ENCODE peak calls at places on chromosomes 6 and 20, in eight cellular contexts. One of them, this sample, is unnamed.

GRCh38 chr20:17612287-17612974 is 42.6 kb downstream of the DSTN start:
- DNase-seq in CD4-positive, alpha-beta memory T cell: peak; percentile 37
- DNase-seq in MM.1S: no peak
- DNase-seq in tibial artery: peak; percentile 47
- DNase-seq in GM23248: peak; percentile 80
- DNase-seq in ascending aorta: no peak
- DNase-seq in transverse colon: peak; percentile 43
- DNase-seq in uterus: no peak
- DNase-seq in this sample: peak; percentile 41

GRCh38 chr6:68343901-68344300 is 291.2 kb upstream of the ADGRB3 start:
- DNase-seq in CD4-positive, alpha-beta memory T cell: no peak
- DNase-seq in MM.1S: peak; percentile 58
- DNase-seq in tibial artery: no peak
- DNase-seq in GM23248: peak; percentile 1
- DNase-seq in ascending aorta: no peak
- DNase-seq in transverse colon: no peak
- DNase-seq in uterus: no peak
- DNase-seq in this sample: peak; percentile 61

GRCh38 chr6:7106752-7107577 is 796 bp upstream of the RREB1 start:
- DNase-seq in CD4-positive, alpha-beta memory T cell: peak; percentile 67
- DNase-seq in MM.1S: no peak
- DNase-seq in tibial artery: peak; percentile 39
- DNase-seq in GM23248: peak; percentile 62
- DNase-seq in ascending aorta: no peak
- DNase-seq in transverse colon: peak; percentile 58
- DNase-seq in uterus: peak; percentile 60
- DNase-seq in this sample: peak; percentile 62

GRCh38 chr20:47784599-47785320 is 521 bp downstream of the SULF2 start:
- DNase-seq in CD4-positive, alpha-beta memory T cell: no peak
- DNase-seq in MM.1S: peak; percentile 34
- DNase-seq in tibial artery: no peak
- DNase-seq in GM23248: peak; percentile 54
- DNase-seq in ascending aorta: no peak
- DNase-seq in transverse colon: peak; percentile 27
- DNase-seq in uterus: peak; percentile 45
- DNase-seq in this sample: peak; percentile 74

GRCh38 chr6:30397697-30398096 is 52.7 kb downstream of the RPP21 start:
- DNase-seq in CD4-positive, alpha-beta memory T cell: no peak
- DNase-seq in MM.1S: no peak
- DNase-seq in tibial artery: no peak
- DNase-seq in GM23248: no peak
- DNase-seq in ascending aorta: no peak
- DNase-seq in transverse colon: no peak
- DNase-seq in uterus: no peak
- DNase-seq in this sample: no peak

GRCh38 chr6:44561062-44561591 is 173.6 kb downstream of the CDC5L start:
- DNase-seq in CD4-positive, alpha-beta memory T cell: no peak
- DNase-seq in MM.1S: no peak
- DNase-seq in tibial artery: no peak
- DNase-seq in GM23248: no peak
- DNase-seq in ascending aorta: no peak
- DNase-seq in transverse colon: no peak
- DNase-seq in uterus: no peak
- DNase-seq in this sample: no peak

GRCh38 chr6:11354019-11354418 is 121.6 kb upstream of the NEDD9 start:
- DNase-seq in CD4-positive, alpha-beta memory T cell: peak; percentile 18
- DNase-seq in MM.1S: no peak
- DNase-seq in tibial artery: peak; percentile 70
- DNase-seq in GM23248: peak; percentile 47
- DNase-seq in ascending aorta: peak; percentile 79
- DNase-seq in transverse colon: no peak
- DNase-seq in uterus: peak; percentile 61
- DNase-seq in this sample: no peak

GRCh38 chr20:36845288-36845969 is 30.5 kb upstream of the TLDC2 start:
- DNase-seq in CD4-positive, alpha-beta memory T cell: no peak
- DNase-seq in MM.1S: no peak
- DNase-seq in tibial artery: no peak
- DNase-seq in GM23248: no peak
- DNase-seq in ascending aorta: no peak
- DNase-seq in transverse colon: no peak
- DNase-seq in uterus: no peak
- DNase-seq in this sample: no peak

GRCh38 chr6:106060167-106060566 is 26.0 kb upstream of the PRDM1 start:
- DNase-seq in CD4-positive, alpha-beta memory T cell: no peak
- DNase-seq in MM.1S: no peak
- DNase-seq in tibial artery: no peak
- DNase-seq in GM23248: no peak
- DNase-seq in ascending aorta: no peak
- DNase-seq in transverse colon: no peak
- DNase-seq in uterus: no peak
- DNase-seq in this sample: no peak

GRCh38 chr6:26538936-26539615 is 910 bp downstream of the HMGN4 start:
- DNase-seq in CD4-positive, alpha-beta memory T cell: no peak
- DNase-seq in MM.1S: no peak
- DNase-seq in tibial artery: no peak
- DNase-seq in GM23248: peak; percentile 48
- DNase-seq in ascending aorta: no peak
- DNase-seq in transverse colon: no peak
- DNase-seq in uterus: no peak
- DNase-seq in this sample: no peak

GRCh38 chr20:22509090-22509938 is 75.1 kb downstream of the FOXA2 start:
- DNase-seq in CD4-positive, alpha-beta memory T cell: no peak
- DNase-seq in MM.1S: no peak
- DNase-seq in tibial artery: no peak
- DNase-seq in GM23248: no peak
- DNase-seq in ascending aorta: no peak
- DNase-seq in transverse colon: no peak
- DNase-seq in uterus: no peak
- DNase-seq in this sample: no peak

GRCh38 chr6:112773217-112773616 is 426.1 kb downstream of the RFPL4B start:
- DNase-seq in CD4-positive, alpha-beta memory T cell: no peak
- DNase-seq in MM.1S: no peak
- DNase-seq in tibial artery: no peak
- DNase-seq in GM23248: peak; percentile 53
- DNase-seq in ascending aorta: no peak
- DNase-seq in transverse colon: no peak
- DNase-seq in uterus: no peak
- DNase-seq in this sample: no peak

GRCh38 chr6:9178066-9178465 is 742.7 kb upstream of the SLC35B3 start:
- DNase-seq in CD4-positive, alpha-beta memory T cell: no peak
- DNase-seq in MM.1S: no peak
- DNase-seq in tibial artery: no peak
- DNase-seq in GM23248: no peak
- DNase-seq in ascending aorta: no peak
- DNase-seq in transverse colon: no peak
- DNase-seq in uterus: no peak
- DNase-seq in this sample: no peak

GRCh38 chr6:138038148-138038870 is 68.9 kb downstream of the PERP start:
- DNase-seq in CD4-positive, alpha-beta memory T cell: no peak
- DNase-seq in MM.1S: no peak
- DNase-seq in tibial artery: no peak
- DNase-seq in GM23248: no peak
- DNase-seq in ascending aorta: no peak
- DNase-seq in transverse colon: no peak
- DNase-seq in uterus: no peak
- DNase-seq in this sample: no peak

GRCh38 chr20:39225978-39226377 is 263.8 kb downstream of the DHX35 start:
- DNase-seq in CD4-positive, alpha-beta memory T cell: no peak
- DNase-seq in MM.1S: no peak
- DNase-seq in tibial artery: no peak
- DNase-seq in GM23248: no peak
- DNase-seq in ascending aorta: no peak
- DNase-seq in transverse colon: no peak
- DNase-seq in uterus: no peak
- DNase-seq in this sample: no peak

GRCh38 chr6:18142591-18142861 is 12.4 kb downstream of the TPMT start:
- DNase-seq in CD4-positive, alpha-beta memory T cell: no peak
- DNase-seq in MM.1S: no peak
- DNase-seq in tibial artery: no peak
- DNase-seq in GM23248: no peak
- DNase-seq in ascending aorta: no peak
- DNase-seq in transverse colon: no peak
- DNase-seq in uterus: no peak
- DNase-seq in this sample: no peak

GRCh38 chr6:40409716-40410397 is 177.3 kb downstream of the LRFN2 start:
- DNase-seq in CD4-positive, alpha-beta memory T cell: no peak
- DNase-seq in MM.1S: no peak
- DNase-seq in tibial artery: no peak
- DNase-seq in GM23248: no peak
- DNase-seq in ascending aorta: no peak
- DNase-seq in transverse colon: no peak
- DNase-seq in uterus: no peak
- DNase-seq in this sample: no peak

GRCh38 chr6:158073776-158074175 is 92.1 kb downstream of the SYNJ2 start:
- DNase-seq in CD4-positive, alpha-beta memory T cell: no peak
- DNase-seq in MM.1S: no peak
- DNase-seq in tibial artery: no peak
- DNase-seq in GM23248: no peak
- DNase-seq in ascending aorta: no peak
- DNase-seq in transverse colon: no peak
- DNase-seq in uterus: peak; percentile 46
- DNase-seq in this sample: no peak

GRCh38 chr20:39108746-39109145 is 146.6 kb downstream of the DHX35 start:
- DNase-seq in CD4-positive, alpha-beta memory T cell: no peak
- DNase-seq in MM.1S: no peak
- DNase-seq in tibial artery: no peak
- DNase-seq in GM23248: peak; percentile 76
- DNase-seq in ascending aorta: no peak
- DNase-seq in transverse colon: no peak
- DNase-seq in uterus: no peak
- DNase-seq in this sample: no peak

GRCh38 chr6:151663559-151663958 is 143.9 kb upstream of the ESR1 start:
- DNase-seq in CD4-positive, alpha-beta memory T cell: no peak
- DNase-seq in MM.1S: no peak
- DNase-seq in tibial artery: no peak
- DNase-seq in GM23248: no peak
- DNase-seq in ascending aorta: no peak
- DNase-seq in transverse colon: no peak
- DNase-seq in uterus: no peak
- DNase-seq in this sample: no peak
- H3K27me3 ChIP-seq in CD4-positive, alpha-beta memory T cell: no peaks in the 10 kb centered on the region
- H3K27me3 ChIP-seq in MM.1S: no peaks in the 10 kb centered on the region
- H3K27me3 ChIP-seq in tibial artery: no peaks in the 10 kb centered on the region
- H3K27me3 ChIP-seq in GM23248: peaks cover 4% of the 10 kb centered on the region
- H3K27me3 ChIP-seq in ascending aorta: no peaks in the 10 kb centered on the region
- H3K27me3 ChIP-seq in transverse colon: no peaks in the 10 kb centered on the region
- H3K27me3 ChIP-seq in uterus: no peaks in the 10 kb centered on the region
- H3K27me3 ChIP-seq in this sample: no peaks in the 10 kb centered on the region

DNA sequence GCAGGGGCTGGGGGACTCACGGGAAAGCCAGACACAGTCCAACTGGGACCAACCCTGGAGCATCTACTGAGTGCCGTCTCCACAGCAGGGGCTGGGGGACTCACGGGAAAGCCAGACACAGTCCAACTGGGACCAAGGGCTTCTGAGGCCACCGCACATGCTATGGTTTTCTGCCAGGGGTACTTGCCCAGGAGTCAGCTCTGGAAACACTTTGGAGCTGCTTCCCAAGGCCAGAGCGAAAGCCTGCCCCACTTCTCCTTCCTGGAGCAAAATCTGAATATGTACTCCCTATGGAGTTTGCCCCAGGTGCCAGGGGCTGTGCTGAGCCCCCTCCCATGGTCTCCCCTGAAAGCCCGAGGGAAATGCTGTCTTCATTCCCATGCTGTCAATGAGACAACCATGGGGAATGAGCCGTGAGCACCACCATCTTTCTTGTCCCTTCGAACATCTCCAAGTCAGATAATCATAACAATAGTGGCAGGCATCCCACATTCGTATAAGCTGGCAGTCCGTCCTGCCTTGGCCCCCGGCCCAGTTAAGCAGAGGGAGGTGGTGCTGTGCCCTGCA is 18.5 kb downstream of the PCK1 start:
- DNase-seq in CD4-positive, alpha-beta memory T cell: no peak
- DNase-seq in MM.1S: no peak
- DNase-seq in tibial artery: no peak
- DNase-seq in GM23248: no peak
- DNase-seq in ascending aorta: no peak
- DNase-seq in transverse colon: no peak
- DNase-seq in uterus: no peak
- DNase-seq in this sample: no peak
- H3K27me3 ChIP-seq in CD4-positive, alpha-beta memory T cell: peaks cover 10% of the 10 kb centered on the region
- H3K27me3 ChIP-seq in MM.1S: peaks cover 100% of the 10 kb centered on the region
- H3K27me3 ChIP-seq in tibial artery: peaks cover 31% of the 10 kb centered on the region
- H3K27me3 ChIP-seq in GM23248: peaks cover 87% of the 10 kb centered on the region
- H3K27me3 ChIP-seq in ascending aorta: no peaks in the 10 kb centered on the region
- H3K27me3 ChIP-seq in transverse colon: no peaks in the 10 kb centered on the region
- H3K27me3 ChIP-seq in uterus: no peaks in the 10 kb centered on the region
- H3K27me3 ChIP-seq in this sample: no peaks in the 10 kb centered on the region

GRCh38 chr6:14540859-14541540 is 423.4 kb downstream of the CD83 start:
- DNase-seq in CD4-positive, alpha-beta memory T cell: no peak
- DNase-seq in MM.1S: no peak
- DNase-seq in tibial artery: no peak
- DNase-seq in GM23248: peak; percentile 36
- DNase-seq in ascending aorta: no peak
- DNase-seq in transverse colon: no peak
- DNase-seq in uterus: no peak
- DNase-seq in this sample: no peak

GRCh38 chr6:14543971-14544620 is 426.5 kb downstream of the CD83 start:
- DNase-seq in CD4-positive, alpha-beta memory T cell: no peak
- DNase-seq in MM.1S: no peak
- DNase-seq in tibial artery: no peak
- DNase-seq in GM23248: no peak
- DNase-seq in ascending aorta: no peak
- DNase-seq in transverse colon: no peak
- DNase-seq in uterus: no peak
- DNase-seq in this sample: no peak

GRCh38 chr6:14537061-14537460 is 419.5 kb downstream of the CD83 start:
- DNase-seq in CD4-positive, alpha-beta memory T cell: no peak
- DNase-seq in MM.1S: no peak
- DNase-seq in tibial artery: peak; percentile 31
- DNase-seq in GM23248: no peak
- DNase-seq in ascending aorta: no peak
- DNase-seq in transverse colon: no peak
- DNase-seq in uterus: no peak
- DNase-seq in this sample: no peak

GRCh38 chr6:14542670-14543366 is 425.2 kb downstream of the CD83 start:
- DNase-seq in CD4-positive, alpha-beta memory T cell: no peak
- DNase-seq in MM.1S: no peak
- DNase-seq in tibial artery: no peak
- DNase-seq in GM23248: peak; percentile 92
- DNase-seq in ascending aorta: no peak
- DNase-seq in transverse colon: no peak
- DNase-seq in uterus: no peak
- DNase-seq in this sample: no peak

GRCh38 chr6:14540276-14540675 is 422.7 kb downstream of the CD83 start:
- DNase-seq in CD4-positive, alpha-beta memory T cell: no peak
- DNase-seq in MM.1S: no peak
- DNase-seq in tibial artery: no peak
- DNase-seq in GM23248: no peak
- DNase-seq in ascending aorta: no peak
- DNase-seq in transverse colon: no peak
- DNase-seq in uterus: no peak
- DNase-seq in this sample: no peak
- H3K27me3 ChIP-seq in CD4-positive, alpha-beta memory T cell: no peaks in the 10 kb centered on the region
- H3K27me3 ChIP-seq in MM.1S: no peaks in the 10 kb centered on the region
- H3K27me3 ChIP-seq in tibial artery: no peaks in the 10 kb centered on the region
- H3K27me3 ChIP-seq in GM23248: no peaks in the 10 kb centered on the region
- H3K27me3 ChIP-seq in ascending aorta: no peaks in the 10 kb centered on the region
- H3K27me3 ChIP-seq in transverse colon: no peaks in the 10 kb centered on the region
- H3K27me3 ChIP-seq in uterus: no peaks in the 10 kb centered on the region
- H3K27me3 ChIP-seq in this sample: no peaks in the 10 kb centered on the region

DNA sequence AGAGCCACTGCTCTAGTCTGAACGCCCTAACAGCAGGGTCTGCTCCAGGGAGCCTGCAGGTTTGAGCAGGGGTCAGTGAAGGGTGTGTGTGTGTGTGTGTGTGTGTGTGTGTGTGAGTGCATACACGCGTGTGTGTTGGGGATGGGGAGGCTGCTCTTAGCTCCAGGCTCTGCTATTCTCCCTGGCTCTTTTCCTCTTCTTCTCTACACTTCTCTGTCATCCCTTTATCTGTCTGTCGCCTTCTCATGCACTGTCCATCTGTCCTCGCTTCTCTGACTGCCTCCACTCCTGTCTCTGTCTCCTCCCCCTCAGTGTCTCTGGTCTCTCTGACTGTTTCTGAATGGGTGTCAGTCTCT is 3.4 kb upstream of the CDH22 start:
- DNase-seq in CD4-positive, alpha-beta memory T cell: no peak
- DNase-seq in MM.1S: no peak
- DNase-seq in tibial artery: no peak
- DNase-seq in GM23248: no peak
- DNase-seq in ascending aorta: no peak
- DNase-seq in transverse colon: no peak
- DNase-seq in uterus: no peak
- DNase-seq in this sample: no peak
- H3K27me3 ChIP-seq in CD4-positive, alpha-beta memory T cell: peaks cover 52% of the 10 kb centered on the region
- H3K27me3 ChIP-seq in MM.1S: peaks cover 93% of the 10 kb centered on the region
- H3K27me3 ChIP-seq in tibial artery: peaks cover 100% of the 10 kb centered on the region
- H3K27me3 ChIP-seq in GM23248: peaks cover 90% of the 10 kb centered on the region
- H3K27me3 ChIP-seq in ascending aorta: peaks cover 20% of the 10 kb centered on the region
- H3K27me3 ChIP-seq in transverse colon: peaks cover 100% of the 10 kb centered on the region
- H3K27me3 ChIP-seq in uterus: peaks cover 59% of the 10 kb centered on the region
- H3K27me3 ChIP-seq in this sample: peaks cover 24% of the 10 kb centered on the region